ENCODE peak calls at places on chromosomes 13 and 19, in six cellular contexts. One of them, this sample, is unnamed.

GRCh38 chr19:55075366-55075998 is at the start of gene EPS8L1:
- DNase-seq in caudate nucleus: no peak
- DNase-seq in globus pallidus: no peak
- DNase-seq in SIG-M5: no peak
- DNase-seq in DMS 273 treated with DMSO at 0.1 percent for 48 hours: no peak
- DNase-seq in WTC11: peak; percentile 92
- DNase-seq in this sample: no peak

GRCh38 chr13:94632227-94632980 is 30.7 kb downstream of the GPR180 start:
- DNase-seq in caudate nucleus: no peak
- DNase-seq in globus pallidus: no peak
- DNase-seq in SIG-M5: no peak
- DNase-seq in DMS 273 treated with DMSO at 0.1 percent for 48 hours: no peak
- DNase-seq in WTC11: no peak
- DNase-seq in this sample: no peak

GRCh38 chr13:42486711-42487198 is 87.2 kb upstream of the TNFSF11 start:
- DNase-seq in caudate nucleus: no peak
- DNase-seq in globus pallidus: no peak
- DNase-seq in SIG-M5: peak; percentile 22
- DNase-seq in DMS 273 treated with DMSO at 0.1 percent for 48 hours: no peak
- DNase-seq in WTC11: no peak
- DNase-seq in this sample: no peak

GRCh38 chr19:398719-399118 is 10.2 kb downstream of the C2CD4C start:
- DNase-seq in caudate nucleus: no peak
- DNase-seq in globus pallidus: no peak
- DNase-seq in SIG-M5: no peak
- DNase-seq in DMS 273 treated with DMSO at 0.1 percent for 48 hours: no peak
- DNase-seq in WTC11: no peak
- DNase-seq in this sample: no peak

GRCh38 chr13:31044658-31045620 is 112.5 kb downstream of the TEX26 start:
- DNase-seq in caudate nucleus: no peak
- DNase-seq in globus pallidus: no peak
- DNase-seq in SIG-M5: no peak
- DNase-seq in DMS 273 treated with DMSO at 0.1 percent for 48 hours: no peak
- DNase-seq in WTC11: no peak
- DNase-seq in this sample: peak; percentile 60

GRCh38 chr13:71879129-71879535 is 12.1 kb upstream of the DACH1 start:
- DNase-seq in caudate nucleus: no peak
- DNase-seq in globus pallidus: peak; percentile 34
- DNase-seq in SIG-M5: no peak
- DNase-seq in DMS 273 treated with DMSO at 0.1 percent for 48 hours: peak; percentile 59
- DNase-seq in WTC11: no peak
- DNase-seq in this sample: peak; percentile 8

GRCh38 chr13:94556646-94557045 is 39.3 kb downstream of the TGDS start:
- DNase-seq in caudate nucleus: no peak
- DNase-seq in globus pallidus: no peak
- DNase-seq in SIG-M5: no peak
- DNase-seq in DMS 273 treated with DMSO at 0.1 percent for 48 hours: no peak
- DNase-seq in WTC11: no peak
- DNase-seq in this sample: no peak

GRCh38 chr19:18390075-18390909 is 4.3 kb downstream of the GDF15 start:
- DNase-seq in caudate nucleus: no peak
- DNase-seq in globus pallidus: no peak
- DNase-seq in SIG-M5: no peak
- DNase-seq in DMS 273 treated with DMSO at 0.1 percent for 48 hours: peak; percentile 78
- DNase-seq in WTC11: no peak
- DNase-seq in this sample: no peak

GRCh38 chr19:16076958-16077611 is 790 bp downstream of the TPM4 start:
- DNase-seq in caudate nucleus: no peak
- DNase-seq in globus pallidus: peak; percentile 49
- DNase-seq in SIG-M5: no peak
- DNase-seq in DMS 273 treated with DMSO at 0.1 percent for 48 hours: no peak
- DNase-seq in WTC11: peak; percentile 68
- DNase-seq in this sample: no peak

GRCh38 chr19:8445488-8446001 is 770 bp downstream of the HNRNPM start:
- DNase-seq in caudate nucleus: no peak
- DNase-seq in globus pallidus: no peak
- DNase-seq in SIG-M5: no peak
- DNase-seq in DMS 273 treated with DMSO at 0.1 percent for 48 hours: no peak
- DNase-seq in WTC11: peak; percentile 50
- DNase-seq in this sample: no peak

GRCh38 chr19:44356383-44357111 is at the start of gene ZNF112:
- DNase-seq in caudate nucleus: peak; percentile 92
- DNase-seq in globus pallidus: peak; percentile 98
- DNase-seq in SIG-M5: no peak
- DNase-seq in DMS 273 treated with DMSO at 0.1 percent for 48 hours: peak; percentile 90
- DNase-seq in WTC11: peak; percentile 91
- DNase-seq in this sample: peak; percentile 90

GRCh38 chr19:53394522-53394973 is 401 bp upstream of the ZNF765 start:
- DNase-seq in caudate nucleus: no peak
- DNase-seq in globus pallidus: no peak
- DNase-seq in SIG-M5: no peak
- DNase-seq in DMS 273 treated with DMSO at 0.1 percent for 48 hours: no peak
- DNase-seq in WTC11: peak; percentile 66
- DNase-seq in this sample: no peak

GRCh38 chr13:98869408-98870090 is 108.3 kb downstream of the DOCK9 start:
- DNase-seq in caudate nucleus: no peak
- DNase-seq in globus pallidus: no peak
- DNase-seq in SIG-M5: no peak
- DNase-seq in DMS 273 treated with DMSO at 0.1 percent for 48 hours: no peak
- DNase-seq in WTC11: no peak
- DNase-seq in this sample: no peak

GRCh38 chr19:4068058-4068966 is 1.6 kb upstream of the ZBTB7A start:
- DNase-seq in caudate nucleus: no peak
- DNase-seq in globus pallidus: no peak
- DNase-seq in SIG-M5: no peak
- DNase-seq in DMS 273 treated with DMSO at 0.1 percent for 48 hours: no peak
- DNase-seq in WTC11: no peak
- DNase-seq in this sample: no peak

GRCh38 chr13:28501547-28501946 is 6.6 kb upstream of the FLT1 start:
- DNase-seq in caudate nucleus: no peak
- DNase-seq in globus pallidus: no peak
- DNase-seq in SIG-M5: no peak
- DNase-seq in DMS 273 treated with DMSO at 0.1 percent for 48 hours: no peak
- DNase-seq in WTC11: no peak
- DNase-seq in this sample: no peak

GRCh38 chr19:41076286-41076685 is 12.0 kb upstream of the CYP2A13 start:
- DNase-seq in caudate nucleus: no peak
- DNase-seq in globus pallidus: no peak
- DNase-seq in SIG-M5: no peak
- DNase-seq in DMS 273 treated with DMSO at 0.1 percent for 48 hours: no peak
- DNase-seq in WTC11: no peak
- DNase-seq in this sample: no peak

GRCh38 chr19:49165111-49165750 is 7.6 kb downstream of the TRPM4 start:
- DNase-seq in caudate nucleus: no peak
- DNase-seq in globus pallidus: no peak
- DNase-seq in SIG-M5: no peak
- DNase-seq in DMS 273 treated with DMSO at 0.1 percent for 48 hours: no peak
- DNase-seq in WTC11: no peak
- DNase-seq in this sample: no peak

This sample was measured in HCT116.